ENCODE peak calls at places on chromosomes 16 and 17, in six cellular contexts. One of them, this sample, is unnamed.

GRCh38 chr17:78414178-78415162 is 36.0 kb downstream of the PGS1 start:
- DNase-seq in CD4-positive, CD25-positive, alpha-beta regulatory T cell: peak; percentile 80
- DNase-seq in A549: no peak
- DNase-seq in CD8-positive, alpha-beta T cell: peak; percentile 19
- DNase-seq in tibial artery: no peak
- DNase-seq in astrocyte: no peak
- DNase-seq in this sample: no peak

GRCh38 chr16:1428511-1428910 is 2.4 kb upstream of the PERCC1 start:
- DNase-seq in CD4-positive, CD25-positive, alpha-beta regulatory T cell: peak; percentile 48
- DNase-seq in CD8-positive, alpha-beta T cell: no peak
- DNase-seq in astrocyte: no peak
- DNase-seq in tibial artery: no peak
- DNase-seq in A549: peak; percentile 57
- DNase-seq in this sample: no peak

GRCh38 chr17:58960068-58960467 is 146.6 kb downstream of the TRIM37 start:
- DNase-seq in A549: peak; percentile 61
- DNase-seq in CD4-positive, CD25-positive, alpha-beta regulatory T cell: peak; percentile 27
- DNase-seq in astrocyte: peak; percentile 78
- DNase-seq in CD8-positive, alpha-beta T cell: no peak
- DNase-seq in tibial artery: no peak
- DNase-seq in this sample: peak; percentile 90

GRCh38 chr17:70527364-70527888 is 358.1 kb downstream of the KCNJ2 start:
- DNase-seq in CD4-positive, CD25-positive, alpha-beta regulatory T cell: no peak
- DNase-seq in astrocyte: peak; percentile 28
- DNase-seq in tibial artery: no peak
- DNase-seq in A549: no peak
- DNase-seq in CD8-positive, alpha-beta T cell: no peak
- DNase-seq in this sample: no peak

GRCh38 chr16:82792704-82793103 is 165.9 kb downstream of the CDH13 start:
- DNase-seq in tibial artery: no peak
- DNase-seq in CD4-positive, CD25-positive, alpha-beta regulatory T cell: no peak
- DNase-seq in astrocyte: no peak
- DNase-seq in CD8-positive, alpha-beta T cell: no peak
- DNase-seq in A549: no peak
- DNase-seq in this sample: no peak

GRCh38 chr16:81571592-81572230 is 127.1 kb downstream of the CMIP start:
- DNase-seq in tibial artery: no peak
- DNase-seq in astrocyte: no peak
- DNase-seq in A549: no peak
- DNase-seq in CD8-positive, alpha-beta T cell: no peak
- DNase-seq in CD4-positive, CD25-positive, alpha-beta regulatory T cell: no peak
- DNase-seq in this sample: peak; percentile 25

GRCh38 chr17:76537288-76537577 is 276 bp downstream of the CYGB start:
- DNase-seq in CD8-positive, alpha-beta T cell: no peak
- DNase-seq in CD4-positive, CD25-positive, alpha-beta regulatory T cell: no peak
- DNase-seq in astrocyte: no peak
- DNase-seq in tibial artery: no peak
- DNase-seq in A549: no peak
- DNase-seq in this sample: no peak

GRCh38 chr16:48511716-48512115 is 98.3 kb downstream of the N4BP1 start:
- DNase-seq in CD8-positive, alpha-beta T cell: no peak
- DNase-seq in astrocyte: no peak
- DNase-seq in A549: no peak
- DNase-seq in CD4-positive, CD25-positive, alpha-beta regulatory T cell: no peak
- DNase-seq in tibial artery: no peak
- DNase-seq in this sample: no peak

GRCh38 chr16:71214771-71215381 is 15.6 kb downstream of the HYDIN start:
- DNase-seq in A549: peak; percentile 14
- DNase-seq in CD4-positive, CD25-positive, alpha-beta regulatory T cell: no peak
- DNase-seq in tibial artery: no peak
- DNase-seq in astrocyte: no peak
- DNase-seq in CD8-positive, alpha-beta T cell: no peak
- DNase-seq in this sample: no peak

GRCh38 chr16:22189473-22190168 is 16.5 kb upstream of the EEF2K start:
- DNase-seq in CD8-positive, alpha-beta T cell: peak; percentile 84
- DNase-seq in CD4-positive, CD25-positive, alpha-beta regulatory T cell: peak; percentile 95
- DNase-seq in astrocyte: no peak
- DNase-seq in A549: no peak
- DNase-seq in tibial artery: peak; percentile 72
- DNase-seq in this sample: no peak

GRCh38 chr17:17304521-17304985 is 1.4 kb downstream of the NT5M start:
- DNase-seq in tibial artery: no peak
- DNase-seq in A549: no peak
- DNase-seq in CD4-positive, CD25-positive, alpha-beta regulatory T cell: peak; percentile 69
- DNase-seq in CD8-positive, alpha-beta T cell: peak; percentile 9
- DNase-seq in astrocyte: no peak
- DNase-seq in this sample: no peak

GRCh38 chr16:56936491-56936890 is 4.5 kb downstream of the HERPUD1 start:
- DNase-seq in CD4-positive, CD25-positive, alpha-beta regulatory T cell: no peak
- DNase-seq in astrocyte: no peak
- DNase-seq in CD8-positive, alpha-beta T cell: no peak
- DNase-seq in tibial artery: no peak
- DNase-seq in A549: no peak
- DNase-seq in this sample: no peak

GRCh38 chr17:49439673-49440571 is 25.2 kb upstream of the PHB1 start:
- DNase-seq in astrocyte: peak; percentile 68
- DNase-seq in tibial artery: no peak
- DNase-seq in CD8-positive, alpha-beta T cell: no peak
- DNase-seq in A549: no peak
- DNase-seq in CD4-positive, CD25-positive, alpha-beta regulatory T cell: no peak
- DNase-seq in this sample: no peak

GRCh38 chr17:70473049-70473448 is 303.7 kb downstream of the KCNJ2 start:
- DNase-seq in CD8-positive, alpha-beta T cell: no peak
- DNase-seq in tibial artery: no peak
- DNase-seq in astrocyte: no peak
- DNase-seq in CD4-positive, CD25-positive, alpha-beta regulatory T cell: no peak
- DNase-seq in A549: no peak
- DNase-seq in this sample: no peak

GRCh38 chr17:80261159-80261894 is 675 bp downstream of the RNF213 start:
- DNase-seq in astrocyte: no peak
- DNase-seq in CD8-positive, alpha-beta T cell: peak; percentile 65
- DNase-seq in CD4-positive, CD25-positive, alpha-beta regulatory T cell: peak; percentile 89
- DNase-seq in tibial artery: peak; percentile 50
- DNase-seq in A549: peak; percentile 85
- DNase-seq in this sample: no peak

GRCh38 chr17:16243811-16244567 is 27.0 kb downstream of the PIGL start:
- DNase-seq in A549: no peak
- DNase-seq in astrocyte: peak; percentile 12
- DNase-seq in CD8-positive, alpha-beta T cell: no peak
- DNase-seq in CD4-positive, CD25-positive, alpha-beta regulatory T cell: peak; percentile 47
- DNase-seq in tibial artery: no peak
- DNase-seq in this sample: no peak

GRCh38 chr17:76957600-76958464 is 89.6 kb downstream of the MGAT5B start:
- DNase-seq in CD4-positive, CD25-positive, alpha-beta regulatory T cell: no peak
- DNase-seq in A549: no peak
- DNase-seq in CD8-positive, alpha-beta T cell: no peak
- DNase-seq in tibial artery: no peak
- DNase-seq in astrocyte: peak; percentile 20
- DNase-seq in this sample: no peak

GRCh38 chr16:14502932-14503741 is 126.9 kb downstream of the PARN start:
- DNase-seq in tibial artery: no peak
- DNase-seq in CD4-positive, CD25-positive, alpha-beta regulatory T cell: peak; percentile 29
- DNase-seq in astrocyte: peak; percentile 88
- DNase-seq in A549: no peak
- DNase-seq in CD8-positive, alpha-beta T cell: no peak
- DNase-seq in this sample: peak; percentile 92

GRCh38 chr16:78386925-78387324 is 287.5 kb downstream of the WWOX start:
- DNase-seq in astrocyte: no peak
- DNase-seq in tibial artery: no peak
- DNase-seq in A549: no peak
- DNase-seq in CD8-positive, alpha-beta T cell: no peak
- DNase-seq in CD4-positive, CD25-positive, alpha-beta regulatory T cell: no peak
- DNase-seq in this sample: no peak

GRCh38 chr17:56678249-56679144 is 85.0 kb downstream of the NOG start:
- DNase-seq in CD8-positive, alpha-beta T cell: no peak
- DNase-seq in tibial artery: no peak
- DNase-seq in A549: no peak
- DNase-seq in CD4-positive, CD25-positive, alpha-beta regulatory T cell: no peak
- DNase-seq in astrocyte: no peak
- DNase-seq in this sample: no peak

GRCh38 chr17:37493249-37494027 is 3.7 kb downstream of the DUSP14 start:
- DNase-seq in CD8-positive, alpha-beta T cell: no peak
- DNase-seq in astrocyte: peak; percentile 99
- DNase-seq in A549: no peak
- DNase-seq in tibial artery: no peak
- DNase-seq in CD4-positive, CD25-positive, alpha-beta regulatory T cell: no peak
- DNase-seq in this sample: peak; percentile 7

GRCh38 chr16:9380221-9380620 is 288.8 kb downstream of the HAPSTR1 start:
- DNase-seq in astrocyte: no peak
- DNase-seq in CD4-positive, CD25-positive, alpha-beta regulatory T cell: no peak
- DNase-seq in tibial artery: no peak
- DNase-seq in CD8-positive, alpha-beta T cell: no peak
- DNase-seq in A549: no peak
- DNase-seq in this sample: no peak

GRCh38 chr17:265726-266125 is 84.3 kb upstream of the DOC2B start:
- DNase-seq in tibial artery: no peak
- DNase-seq in CD8-positive, alpha-beta T cell: no peak
- DNase-seq in astrocyte: no peak
- DNase-seq in CD4-positive, CD25-positive, alpha-beta regulatory T cell: no peak
- DNase-seq in A549: no peak
- DNase-seq in this sample: no peak

GRCh38 chr16:80693553-80693952 is 110.8 kb downstream of the CDYL2 start:
- DNase-seq in CD8-positive, alpha-beta T cell: no peak
- DNase-seq in CD4-positive, CD25-positive, alpha-beta regulatory T cell: no peak
- DNase-seq in A549: no peak
- DNase-seq in tibial artery: no peak
- DNase-seq in astrocyte: peak; percentile 71
- DNase-seq in this sample: no peak

GRCh38 chr16:31010539-31010938 is at the start of gene STX1B:
- DNase-seq in CD4-positive, CD25-positive, alpha-beta regulatory T cell: peak; percentile 24
- DNase-seq in CD8-positive, alpha-beta T cell: peak; percentile 42
- DNase-seq in tibial artery: no peak
- DNase-seq in astrocyte: no peak
- DNase-seq in A549: no peak
- DNase-seq in this sample: no peak

GRCh38 chr17:47117386-47117785 is 71.7 kb downstream of the CDC27 start:
- DNase-seq in tibial artery: no peak
- DNase-seq in A549: no peak
- DNase-seq in astrocyte: no peak
- DNase-seq in CD8-positive, alpha-beta T cell: no peak
- DNase-seq in CD4-positive, CD25-positive, alpha-beta regulatory T cell: no peak
- DNase-seq in this sample: no peak

GRCh38 chr16:75262104-75262799 is 10.8 kb upstream of the BCAR1 start:
- DNase-seq in CD4-positive, CD25-positive, alpha-beta regulatory T cell: no peak
- DNase-seq in tibial artery: no peak
- DNase-seq in A549: no peak
- DNase-seq in astrocyte: no peak
- DNase-seq in CD8-positive, alpha-beta T cell: no peak
- DNase-seq in this sample: no peak

GRCh38 chr17:4747847-4748246 is 8.1 kb upstream of the CXCL16 start:
- DNase-seq in CD8-positive, alpha-beta T cell: no peak
- DNase-seq in tibial artery: no peak
- DNase-seq in A549: no peak
- DNase-seq in astrocyte: no peak
- DNase-seq in CD4-positive, CD25-positive, alpha-beta regulatory T cell: peak; percentile 63
- DNase-seq in this sample: no peak

GRCh38 chr16:17578921-17579876 is 108.4 kb upstream of the XYLT1 start:
- DNase-seq in tibial artery: peak; percentile 68
- DNase-seq in CD8-positive, alpha-beta T cell: peak; percentile 34
- DNase-seq in astrocyte: peak; percentile 85
- DNase-seq in A549: peak; percentile 50
- DNase-seq in CD4-positive, CD25-positive, alpha-beta regulatory T cell: peak; percentile 72
- DNase-seq in this sample: peak; percentile 61

GRCh38 chr16:31476305-31477219 is 4.6 kb downstream of the TGFB1I1 start:
- DNase-seq in A549: no peak
- DNase-seq in CD4-positive, CD25-positive, alpha-beta regulatory T cell: peak; percentile 92
- DNase-seq in CD8-positive, alpha-beta T cell: peak; percentile 86
- DNase-seq in astrocyte: no peak
- DNase-seq in tibial artery: peak; percentile 74
- DNase-seq in this sample: peak; percentile 90

DNA sequence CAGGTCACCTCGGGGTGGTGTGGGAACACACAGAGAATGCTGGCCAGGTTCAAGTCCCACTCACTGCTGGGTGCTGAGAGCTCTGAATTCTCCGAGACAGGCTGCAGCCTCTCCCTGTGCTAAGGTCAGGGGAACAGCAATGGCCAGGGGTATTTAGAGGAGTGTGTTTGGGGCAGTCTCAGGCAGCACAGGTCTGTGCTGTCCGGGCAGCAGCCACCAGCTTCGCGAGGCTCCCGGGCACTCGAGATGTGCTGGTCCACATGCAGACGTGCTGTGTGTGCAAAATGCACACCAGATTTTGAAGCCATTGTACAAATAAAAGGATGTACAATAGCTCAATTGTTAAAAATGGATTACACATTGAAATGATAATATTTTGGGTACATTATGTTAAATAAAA is 7.1 kb downstream of the NHERF1 start:
- DNase-seq in astrocyte: no peak
- DNase-seq in tibial artery: no peak
- DNase-seq in CD4-positive, CD25-positive, alpha-beta regulatory T cell: no peak
- DNase-seq in A549: no peak
- DNase-seq in CD8-positive, alpha-beta T cell: no peak
- DNase-seq in this sample: no peak
- H3K4me1 ChIP-seq in astrocyte: peaks cover 16% of the 10 kb centered on the region
- H3K4me1 ChIP-seq in tibial artery: peaks cover 51% of the 10 kb centered on the region
- H3K4me1 ChIP-seq in CD4-positive, CD25-positive, alpha-beta regulatory T cell: peaks cover 99% of the 10 kb centered on the region
- H3K4me1 ChIP-seq in A549: peaks cover 50% of the 10 kb centered on the region
- H3K4me1 ChIP-seq in CD8-positive, alpha-beta T cell: peaks cover 94% of the 10 kb centered on the region
- H3K4me1 ChIP-seq in this sample: peaks cover 66% of the 10 kb centered on the region

DNA sequence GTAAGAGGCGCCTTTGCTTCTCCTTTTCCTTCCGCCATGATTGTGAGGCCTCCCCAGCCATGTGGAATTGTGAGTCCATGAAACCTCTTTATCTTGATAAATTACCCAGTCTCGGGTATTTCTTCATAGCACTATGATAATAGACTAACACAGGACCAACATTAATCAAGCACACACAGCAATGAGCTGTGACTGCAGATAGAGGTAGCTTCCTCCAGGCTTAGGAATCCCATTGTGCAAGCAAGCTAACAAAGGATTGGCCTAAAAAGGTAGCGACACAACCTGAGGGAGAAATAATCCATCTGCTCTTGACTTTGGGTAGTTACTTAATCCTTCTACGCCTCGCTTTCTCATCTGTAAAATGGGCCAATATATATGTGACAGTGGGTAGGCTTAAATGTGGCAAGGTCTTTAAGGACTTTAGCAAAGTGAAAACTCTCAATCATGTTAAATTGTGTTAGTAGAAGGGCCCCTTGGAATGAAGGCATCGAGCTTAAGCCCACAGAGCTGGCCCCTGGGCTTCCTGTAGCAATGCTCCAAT is 393.6 kb downstream of the SOX9 start:
- DNase-seq in tibial artery: no peak
- DNase-seq in A549: no peak
- DNase-seq in CD8-positive, alpha-beta T cell: no peak
- DNase-seq in astrocyte: peak; percentile 82
- DNase-seq in CD4-positive, CD25-positive, alpha-beta regulatory T cell: no peak
- DNase-seq in this sample: no peak
- H3K4me1 ChIP-seq in tibial artery: no peaks in the 10 kb centered on the region
- H3K4me1 ChIP-seq in A549: peaks cover 86% of the 10 kb centered on the region
- H3K4me1 ChIP-seq in CD8-positive, alpha-beta T cell: no peaks in the 10 kb centered on the region
- H3K4me1 ChIP-seq in astrocyte: peaks cover 79% of the 10 kb centered on the region
- H3K4me1 ChIP-seq in CD4-positive, CD25-positive, alpha-beta regulatory T cell: no peaks in the 10 kb centered on the region
- H3K4me1 ChIP-seq in this sample: peaks cover 18% of the 10 kb centered on the region

GRCh38 chr17:55576237-55576998 is 65.2 kb upstream of the SMIM36 start:
- DNase-seq in CD8-positive, alpha-beta T cell: no peak
- DNase-seq in tibial artery: peak; percentile 56
- DNase-seq in A549: peak; percentile 71
- DNase-seq in CD4-positive, CD25-positive, alpha-beta regulatory T cell: no peak
- DNase-seq in astrocyte: peak; percentile 84
- DNase-seq in this sample: peak; percentile 50
- H3K4me1 ChIP-seq in CD8-positive, alpha-beta T cell: peaks cover 15% of the 10 kb centered on the region
- H3K4me1 ChIP-seq in tibial artery: no peaks in the 10 kb centered on the region
- H3K4me1 ChIP-seq in A549: peaks cover 21% of the 10 kb centered on the region
- H3K4me1 ChIP-seq in CD4-positive, CD25-positive, alpha-beta regulatory T cell: peaks cover 13% of the 10 kb centered on the region
- H3K4me1 ChIP-seq in astrocyte: peaks cover 16% of the 10 kb centered on the region
- H3K4me1 ChIP-seq in this sample: peaks cover 14% of the 10 kb centered on the region

GRCh38 chr16:19523184-19523558 is 571 bp upstream of the CCP110 start:
- DNase-seq in A549: no peak
- DNase-seq in tibial artery: no peak
- DNase-seq in CD8-positive, alpha-beta T cell: no peak
- DNase-seq in CD4-positive, CD25-positive, alpha-beta regulatory T cell: no peak
- DNase-seq in astrocyte: no peak
- DNase-seq in this sample: no peak
- H3K4me1 ChIP-seq in A549: peaks cover 49% of the 10 kb centered on the region
- H3K4me1 ChIP-seq in tibial artery: peaks cover 36% of the 10 kb centered on the region
- H3K4me1 ChIP-seq in CD8-positive, alpha-beta T cell: peaks cover 32% of the 10 kb centered on the region
- H3K4me1 ChIP-seq in CD4-positive, CD25-positive, alpha-beta regulatory T cell: peaks cover 53% of the 10 kb centered on the region
- H3K4me1 ChIP-seq in astrocyte: peaks cover 6% of the 10 kb centered on the region
- H3K4me1 ChIP-seq in this sample: peaks cover 54% of the 10 kb centered on the region